ENCODE peak calls at places on chromosome 11, in five cellular contexts. L, C, F, J and H are unnamed samples.

GRCh38 chr11:118370774-118371173 is 11.4 kb downstream of the UBE4A start:
- DNase-seq in L (no peak), C (no peak), F (no peak), J (no peak), H (no peak)

GRCh38 chr11:92880391-92880790 is 89.1 kb upstream of the MTNR1B start:
- DNase-seq in L (no peak), C (no peak), F (no peak), J (no peak), H (no peak)

GRCh38 chr11:12794556-12795230 is 120.5 kb downstream of the TEAD1 start:
- DNase-seq in L (no peak), C (peak; percentile 42), F (no peak), J (no peak), H (no peak)

GRCh38 chr11:101717621-101718020 is 133.8 kb upstream of the TRPC6 start:
- DNase-seq in L (no peak), C (no peak), F (no peak), J (no peak), H (no peak)

GRCh38 chr11:106031210-106031845 is 9.3 kb upstream of the MSANTD4 start:
- DNase-seq in L (peak; percentile 36), C (no peak), F (no peak), J (no peak), H (no peak)

GRCh38 chr11:2737226-2737590 is 37.4 kb upstream of the KCNQ1OT1 start:
- DNase-seq in L (no peak), C (no peak), F (no peak), J (no peak), H (no peak)

GRCh38 chr11:121652982-121653381 is 200.2 kb upstream of the SORL1-AS1 start:
- DNase-seq in L (no peak), C (no peak), F (no peak), J (no peak), H (no peak)

GRCh38 chr11:32312206-32312817 is 123.0 kb downstream of the WT1 start:
- DNase-seq in L (peak; percentile 78), C (no peak), F (no peak), J (no peak), H (no peak)

GRCh38 chr11:66969584-66970205 is 5.4 kb upstream of the C11orf86 start:
- DNase-seq in L (no peak), C (no peak), F (no peak), J (no peak), H (no peak)

GRCh38 chr11:13128381-13128780 is 119.3 kb downstream of the RASSF10 start:
- DNase-seq in L (no peak), C (no peak), F (no peak), J (no peak), H (no peak)

GRCh38 chr11:107040447-107041444 is 22.5 kb upstream of the GUCY1A2 start:
- DNase-seq in L (no peak), C (no peak), F (no peak), J (no peak), H (no peak)

GRCh38 chr11:125338435-125338834 is 157.6 kb downstream of the FEZ1 start:
- DNase-seq in L (no peak), C (no peak), F (no peak), J (no peak), H (no peak)

GRCh38 chr11:1152316-1153104 is 5.2 kb upstream of the MUC5AC start:
- DNase-seq in L (peak; percentile 48), C (no peak), F (no peak), J (no peak), H (no peak)

GRCh38 chr11:9029477-9029876 is 25.7 kb upstream of the NRIP3 start:
- DNase-seq in L (no peak), C (no peak), F (no peak), J (no peak), H (no peak)

GRCh38 chr11:63738720-63739360 is 29.7 kb downstream of the ZFTA start:
- DNase-seq in L (peak; percentile 60), C (peak; percentile 60), F (peak; percentile 74), J (peak; percentile 69), H (peak; percentile 81)

GRCh38 chr11:134223836-134224709 is at the start of the genes NCAPD3 and VPS26B:
- DNase-seq in L (peak; percentile 87), C (peak; percentile 98), F (peak; percentile 96), J (peak; percentile 98), H (peak; percentile 98)
- TF ChIP-seq CTCF in L (no peak), C (no peak), F (no peak), J (no peak), H (no peak)

GRCh38 chr11:123183391-123184099 is 11.5 kb downstream of the CLMP start:
- DNase-seq in L (no peak), C (no peak), F (no peak), J (no peak), H (no peak)
- H3K4me1 ChIP-seq in L (peaks cover 6% of the 10 kb centered on the region), C (no peaks in the 10 kb centered on the region), F (no peaks in the 10 kb centered on the region), J (no peaks in the 10 kb centered on the region), H (no peaks in the 10 kb centered on the region)

DNA sequence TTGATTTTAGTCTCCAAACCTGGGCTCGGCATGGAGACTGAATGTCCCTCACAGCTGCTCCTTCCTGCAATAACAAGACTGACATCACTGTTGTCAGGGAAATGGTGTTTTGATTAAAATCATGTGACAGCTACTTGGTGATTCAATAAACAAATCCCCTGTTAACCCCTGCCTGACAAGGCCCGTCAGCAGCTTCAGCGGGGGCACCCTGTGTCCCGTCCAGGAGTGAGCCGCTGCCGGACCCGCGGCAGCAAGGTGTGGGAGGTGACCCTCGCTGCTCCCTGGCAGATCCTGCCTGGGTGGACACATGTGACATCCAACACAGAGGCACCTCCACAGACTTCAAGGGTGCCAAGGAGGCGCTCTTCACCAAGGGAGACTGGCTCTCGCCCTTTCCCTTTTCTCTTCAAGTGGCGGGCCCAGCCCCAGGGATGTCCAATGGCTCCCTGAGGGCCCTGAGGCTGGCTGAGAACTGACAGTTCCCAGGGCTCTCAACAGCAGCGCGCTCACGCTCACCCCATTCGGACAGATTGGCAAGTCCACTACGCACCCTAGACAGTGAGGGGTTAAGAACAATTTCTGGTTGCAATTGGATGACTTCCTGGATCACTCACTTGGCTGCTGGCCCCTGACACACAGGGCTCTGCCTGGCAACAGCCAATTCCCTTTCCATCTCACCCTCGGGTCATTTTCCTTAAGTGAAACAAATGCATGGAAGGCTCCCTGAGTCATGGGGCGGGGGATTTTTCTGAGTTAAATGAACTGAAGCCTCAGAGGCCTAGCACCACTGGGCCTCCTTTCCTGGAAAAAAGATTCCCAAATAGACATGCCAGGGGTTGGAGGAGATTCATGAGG is 30.7 kb downstream of the PPP2R1B start:
- DNase-seq in L (no peak), C (peak; percentile 84), F (peak; percentile 51), J (no peak), H (peak; percentile 94)
- TF ChIP-seq CTCF in L (no peak), C (no peak), F (no peak), J (no peak), H (no peak)

GRCh38 chr11:70071996-70072395 is 6.1 kb upstream of the ANO1 start:
- DNase-seq in L (no peak), C (no peak), F (no peak), J (no peak), H (peak; percentile 30)

GRCh38 chr11:70068345-70068744 is 9.8 kb upstream of the ANO1 start:
- DNase-seq in L (no peak), C (no peak), F (no peak), J (no peak), H (peak; percentile 29)

GRCh38 chr11:70068950-70069349 is 9.2 kb upstream of the ANO1 start:
- DNase-seq in L (no peak), C (no peak), F (no peak), J (no peak), H (peak; percentile 32)

GRCh38 chr11:70072471-70073187 is 5.5 kb upstream of the ANO1 start:
- DNase-seq in L (no peak), C (no peak), F (no peak), J (no peak), H (peak; percentile 46)

DNA sequence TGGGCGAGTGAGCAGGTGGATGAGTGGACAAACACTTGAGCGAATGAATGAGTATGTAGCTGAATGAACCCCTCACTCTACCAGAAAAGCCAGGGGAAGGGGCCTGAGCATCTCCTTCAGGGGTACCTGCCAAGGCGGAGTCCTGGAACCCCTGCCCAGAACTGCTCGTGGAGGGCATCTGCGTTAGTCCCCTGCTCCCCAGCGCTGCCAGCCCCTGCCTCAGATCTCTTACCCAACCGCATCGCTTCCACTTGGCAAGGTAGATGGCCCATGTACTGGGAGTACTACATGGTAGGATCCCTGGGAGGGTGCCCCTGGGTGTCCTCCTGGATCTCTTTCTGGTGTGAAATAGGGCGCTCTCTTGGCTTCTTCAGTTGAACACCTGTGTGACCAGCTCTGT is 7.4 kb upstream of the ANO1 start:
- DNase-seq in L (no peak), C (no peak), F (no peak), J (no peak), H (peak; percentile 44)
- H3K4me1 ChIP-seq in L (no peaks in the 10 kb centered on the region), C (peaks cover 10% of the 10 kb centered on the region), F (no peaks in the 10 kb centered on the region), J (peaks cover 3% of the 10 kb centered on the region), H (no peaks in the 10 kb centered on the region)

DNA sequence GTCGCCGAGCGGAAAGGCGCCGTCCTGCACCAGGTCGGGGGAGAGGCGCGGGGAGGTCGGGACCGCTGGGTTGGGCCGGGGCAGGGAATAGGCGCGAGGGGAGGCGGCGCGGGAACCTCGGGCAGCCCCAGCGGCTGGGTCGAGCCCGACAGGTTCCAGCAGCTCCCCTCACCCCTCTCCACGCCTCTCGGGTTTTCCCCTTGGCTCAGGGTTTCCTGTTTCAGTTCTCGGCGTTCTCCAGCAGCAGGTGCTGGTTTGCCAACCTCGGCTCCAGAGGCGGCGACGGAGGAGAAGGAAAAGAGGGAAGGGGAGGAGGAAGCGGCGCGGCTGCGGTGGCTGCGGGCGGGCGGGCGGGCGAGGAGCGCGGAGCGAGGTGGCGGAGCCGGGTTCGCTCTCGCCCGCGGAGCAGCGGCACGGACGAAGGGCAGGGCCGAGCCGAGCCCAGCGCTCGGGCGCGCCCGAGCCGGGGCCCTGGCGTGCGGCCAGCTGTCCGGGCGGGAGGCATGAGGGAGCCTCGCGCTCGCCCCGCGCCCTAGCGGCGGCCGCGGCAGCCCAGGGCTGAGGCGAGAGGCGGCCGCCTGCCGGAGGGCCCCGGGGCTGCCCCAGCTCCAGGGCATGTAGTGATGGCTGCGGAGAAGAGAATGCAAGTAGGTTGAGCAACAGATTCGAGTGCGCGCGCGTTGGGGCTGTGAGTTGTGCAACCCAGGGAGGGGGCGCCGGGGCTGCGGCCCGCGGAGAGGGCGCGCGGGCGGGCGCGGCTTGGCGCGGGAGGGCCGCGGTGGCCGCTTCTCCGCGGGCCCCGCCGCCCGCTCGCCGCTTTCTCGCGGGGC is at the start of gene ZC3H12C:
- DNase-seq in L (peak; percentile 72), C (peak; percentile 86), F (peak; percentile 92), J (peak; percentile 89), H (peak; percentile 95)
- TF ChIP-seq CTCF in L (peak; percentile 79), C (peak; percentile 17), F (peak; percentile 8), J (peak; percentile 27), H (no peak)

GRCh38 chr11:104968365-104968855 is at the start of gene CASP4:
- DNase-seq in L (peak; percentile 72), C (no peak), F (peak; percentile 19), J (no peak), H (no peak)

GRCh38 chr11:104965735-104966134 is 2.6 kb downstream of the CASP4 start:
- DNase-seq in L (no peak), C (no peak), F (no peak), J (no peak), H (no peak)

GRCh38 chr11:104964247-104964646 is 4.1 kb downstream of the CASP4 start:
- DNase-seq in L (no peak), C (no peak), F (no peak), J (no peak), H (no peak)

GRCh38 chr11:104967493-104968364 is 645 bp downstream of the CASP4 start:
- DNase-seq in L (peak; percentile 13), C (no peak), F (no peak), J (no peak), H (no peak)

DNA sequence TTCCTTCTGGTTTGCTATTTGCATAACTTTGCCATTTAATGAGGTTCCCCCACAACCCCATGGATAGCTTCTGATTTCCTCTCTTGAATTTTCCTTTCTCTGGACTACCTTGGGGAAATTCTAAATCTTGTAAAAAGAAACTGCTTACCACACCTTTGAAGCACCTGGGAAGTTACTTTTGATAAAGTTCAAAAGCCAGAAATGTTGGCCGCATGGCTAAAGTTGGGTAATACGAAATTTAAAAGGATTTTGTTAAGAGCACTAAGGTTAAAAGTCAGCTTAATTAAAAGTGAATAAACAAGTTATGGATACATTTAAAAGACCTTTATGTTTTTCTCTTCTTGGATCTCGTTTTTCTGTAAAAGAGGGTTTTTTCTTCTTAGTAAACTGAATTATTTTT is 5.5 kb downstream of the CASP4 start:
- DNase-seq in L (no peak), C (no peak), F (no peak), J (no peak), H (no peak)
- H3K4me1 ChIP-seq in L (peaks cover 6% of the 10 kb centered on the region), C (peaks cover 6% of the 10 kb centered on the region), F (peaks cover 21% of the 10 kb centered on the region), J (peaks cover 43% of the 10 kb centered on the region), H (no peaks in the 10 kb centered on the region)